ENCODE peak calls at places on chromosomes 5 and 9, in ten cellular contexts. R is heart left ventricle; E is neural progenitor cell; H is AG04449; Y is WERI-Rb-1; P is CD8-positive, alpha-beta T cell; V is left ventricle myocardium inferior; T is fibroblast of the aortic adventitia; B is keratinocyte; Z is body of pancreas. F is an unnamed sample.

GRCh38 chr9:121684381-121685145 is 33.1 kb downstream of the DAB2IP start:
- DNase-seq in T (peak; percentile 35), H (no peak), P (no peak), E (peak; percentile 73), R (no peak), V (no peak), Y (peak; percentile 74), Z (peak; percentile 51), B (no peak), F (peak; percentile 53)

GRCh38 chr9:136059321-136059791 is 35.7 kb downstream of the NACC2 start:
- DNase-seq in P (no peak), B (no peak), E (peak; percentile 46), V (no peak), H (no peak), T (no peak), R (peak; percentile 19), Y (no peak), Z (no peak), F (no peak)

GRCh38 chr5:128413356-128413755 is 124.7 kb downstream of the FBN2 start:
- DNase-seq in T (peak; percentile 54), R (no peak), Z (no peak), B (no peak), H (no peak), P (no peak), V (no peak), Y (no peak), E (no peak), F (peak; percentile 36)

GRCh38 chr9:98708103-98708932 is 417 bp downstream of the GABBR2 start:
- DNase-seq in E (no peak), H (no peak), R (no peak), T (no peak), V (no peak), B (no peak), Y (peak; percentile 40), P (no peak), Z (no peak), F (no peak)

GRCh38 chr5:132076202-132076830 is 2.7 kb downstream of the CSF2 start:
- DNase-seq in R (no peak), B (no peak), T (no peak), E (no peak), H (no peak), Y (no peak), V (no peak), P (no peak), Z (no peak), F (no peak)

GRCh38 chr5:109656829-109657228 is 32.9 kb upstream of the MAN2A1 start:
- DNase-seq in T (peak; percentile 42), H (peak; percentile 84), P (no peak), Y (no peak), V (peak; percentile 26), Z (peak; percentile 30), B (peak; percentile 67), E (no peak), R (peak; percentile 38), F (peak; percentile 89)

GRCh38 chr9:114409103-114409780 is 21.5 kb upstream of the AKNA start:
- DNase-seq in P (no peak), Z (no peak), E (no peak), B (peak; percentile 41), V (no peak), Y (no peak), H (no peak), T (no peak), R (no peak), F (no peak)

GRCh38 chr5:142507528-142507927 is 178.4 kb downstream of the FGF1 start:
- DNase-seq in B (no peak), Y (no peak), R (no peak), T (no peak), P (no peak), E (no peak), Z (no peak), V (no peak), H (no peak), F (no peak)

GRCh38 chr9:29511680-29512079 is 1938.4 kb upstream of the C9orf72 start:
- DNase-seq in H (no peak), Y (peak; percentile 7), P (no peak), V (no peak), T (no peak), E (peak; percentile 60), B (no peak), R (no peak), Z (no peak), F (no peak)

GRCh38 chr9:136551401-136552116 is 5.7 kb upstream of the NOTCH1 start:
- DNase-seq in V (peak; percentile 81), E (peak; percentile 70), H (no peak), R (peak; percentile 82), B (no peak), Z (no peak), T (peak; percentile 77), Y (peak; percentile 52), P (no peak), F (peak; percentile 69)

GRCh38 chr5:41670854-41671791 is 160.7 kb upstream of the PLCXD3 start:
- DNase-seq in V (no peak), T (peak; percentile 19), E (no peak), H (no peak), P (no peak), Z (no peak), B (no peak), Y (no peak), R (no peak), F (no peak)

GRCh38 chr5:126948011-126948355 is 82.4 kb downstream of the MARCHF3 start:
- DNase-seq in Y (no peak), R (no peak), T (no peak), V (no peak), Z (no peak), E (no peak), H (no peak), B (no peak), P (no peak), F (no peak)
- H3K4me3 ChIP-seq in Y (no peak overlapping the region), R (no peak overlapping the region), T (no peak overlapping the region), V (no peak overlapping the region), Z (no peak overlapping the region), E (no peak overlapping the region), H (no peak overlapping the region), B (no peak overlapping the region), P (no peak overlapping the region), F (no peak overlapping the region)

GRCh38 chr5:922041-922744 is 29.5 kb downstream of the TRIP13 start:
- DNase-seq in E (no peak), P (no peak), Y (no peak), B (no peak), V (no peak), Z (no peak), H (no peak), T (no peak), R (no peak), F (no peak)

GRCh38 chr5:921456-921855 is 28.8 kb downstream of the TRIP13 start:
- DNase-seq in Y (no peak), P (no peak), E (no peak), Z (no peak), B (no peak), H (no peak), T (no peak), R (no peak), V (no peak), F (no peak)

GRCh38 chr5:916441-917293 is 24.0 kb downstream of the TRIP13 start:
- DNase-seq in R (no peak), H (no peak), B (no peak), E (no peak), Z (peak; percentile 53), P (no peak), T (no peak), V (no peak), Y (peak; percentile 75), F (no peak)

GRCh38 chr5:920321-920720 is 27.6 kb downstream of the TRIP13 start:
- DNase-seq in Y (no peak), Z (no peak), R (no peak), B (no peak), T (no peak), E (no peak), V (no peak), P (no peak), H (no peak), F (no peak)

DNA sequence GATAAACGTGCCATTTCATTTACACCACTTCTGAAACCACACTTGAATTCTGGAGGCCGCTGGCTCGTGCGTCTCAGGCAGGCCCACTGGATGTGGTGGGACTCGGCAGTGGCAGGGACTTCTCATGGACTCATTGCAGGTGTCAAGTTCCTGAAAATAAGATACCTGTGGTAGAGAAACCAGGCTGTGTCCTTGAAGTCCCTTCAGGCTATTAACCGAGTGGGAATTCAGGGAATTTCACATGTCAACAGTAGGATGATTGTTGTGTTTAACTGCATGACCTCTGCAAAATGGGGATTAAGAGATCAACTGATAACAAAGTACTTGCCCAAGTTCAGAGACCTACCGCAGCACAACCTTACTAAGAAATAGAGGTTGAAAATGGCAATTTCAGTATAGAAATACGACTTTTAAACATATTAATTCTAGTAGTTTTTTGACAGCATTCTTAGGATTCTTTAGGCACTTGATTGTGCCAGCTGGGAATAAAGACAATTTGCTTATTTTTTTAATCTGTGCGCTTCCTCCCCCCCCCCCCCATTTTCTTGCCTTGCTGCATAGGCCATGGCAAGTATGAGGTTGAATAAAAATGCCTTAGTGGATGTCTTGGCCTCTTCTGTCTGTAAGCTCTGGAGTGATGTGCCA is 26.8 kb downstream of the TRIP13 start:
- DNase-seq in R (no peak), Z (no peak), P (no peak), E (no peak), V (no peak), Y (no peak), T (no peak), B (no peak), H (no peak), F (no peak)
- TF ChIP-seq CTCF in R (no peak), Z (no peak), P (no peak), E (no peak), V (no peak), Y (no peak), T (no peak), B (no peak), H (no peak), F (no peak)

GRCh38 chr9:3980771-3981170 is 319.1 kb downstream of the GLIS3 start:
- DNase-seq in Y (no peak), R (no peak), H (peak; percentile 54), E (peak; percentile 76), V (no peak), Z (no peak), T (peak; percentile 59), P (no peak), B (no peak), F (peak; percentile 58)
- H3K4me3 ChIP-seq in Y (no peak overlapping the region), R (no peak overlapping the region), H (no peak overlapping the region), E (no peak overlapping the region), V (no peak overlapping the region), Z (no peak overlapping the region), T (no peak overlapping the region), P (no peak overlapping the region), B (no peak overlapping the region), F (no peak overlapping the region)

DNA sequence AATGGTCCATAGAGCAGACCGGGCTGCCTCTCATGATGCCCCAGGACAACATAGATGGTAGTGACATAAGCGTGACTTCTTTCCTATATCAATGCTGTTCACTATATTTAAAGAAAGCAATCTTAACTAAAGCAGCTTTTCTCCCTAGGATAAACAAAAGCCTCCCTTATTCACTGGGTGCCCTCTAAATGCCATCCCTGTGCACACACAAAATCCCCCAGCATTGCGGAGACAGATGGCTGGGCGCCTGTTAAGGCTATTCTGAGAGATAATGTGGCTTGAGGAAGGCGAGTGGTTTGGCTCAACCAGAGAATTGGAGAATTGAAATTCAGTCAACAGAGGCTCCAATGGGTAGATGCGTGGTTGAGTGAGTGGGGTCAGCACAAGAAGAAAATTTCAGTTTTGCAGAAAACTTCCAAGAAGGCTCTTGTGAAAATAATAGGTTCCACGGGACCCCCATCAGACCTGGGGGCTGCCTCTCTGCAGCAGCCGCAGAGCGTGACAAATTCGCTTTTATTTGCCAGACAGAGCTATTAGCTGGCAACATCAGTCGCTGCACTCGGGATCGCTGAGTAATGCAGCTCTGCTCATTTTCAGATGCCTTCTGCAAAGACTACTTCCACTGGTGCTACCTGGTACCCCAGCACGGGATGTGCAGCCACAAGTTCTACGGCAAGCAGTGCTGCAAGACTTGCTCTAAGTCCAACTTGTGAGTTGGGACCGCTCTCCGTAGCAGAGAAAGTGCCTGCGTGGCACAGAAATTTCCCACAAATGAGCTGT is 103.9 kb upstream of the ICE1 start:
- DNase-seq in B (no peak), P (no peak), T (peak; percentile 20), V (no peak), Y (peak; percentile 66), E (no peak), H (no peak), R (no peak), Z (no peak), F (no peak)
- TF ChIP-seq CTCF in B (no peak), P (no peak), T (no peak), V (no peak), Y (no peak), E (no peak), H (no peak), R (no peak), Z (no peak), F (no peak)

F was measured in fibroblast of pulmonary artery.